ENCODE peak calls at places on chromosomes 1 and 21, in seven cellular contexts. One of them, this sample, is unnamed.

GRCh38 chr1:17759114-17759513 is 4.0 kb downstream of the ACTL8 start:
- DNase-seq in left ventricle myocardium inferior: no peak
- DNase-seq in tibial nerve: no peak
- DNase-seq in astrocyte of the spinal cord: no peak
- DNase-seq in lung: no peak
- DNase-seq in OCI-LY7: peak
- DNase-seq in epithelial cell of esophagus: no peak
- DNase-seq in this sample: no peak

GRCh38 chr21:45301521-45302081 is 13.9 kb upstream of the POFUT2 start:
- DNase-seq in tibial nerve: no peak
- DNase-seq in OCI-LY7: no peak
- DNase-seq in lung: no peak
- DNase-seq in astrocyte of the spinal cord: no peak
- DNase-seq in left ventricle myocardium inferior: peak
- DNase-seq in epithelial cell of esophagus: no peak
- DNase-seq in this sample: no peak

GRCh38 chr1:167118188-167118587 is 24.3 kb downstream of the STYXL2 start:
- DNase-seq in tibial nerve: no peak
- DNase-seq in left ventricle myocardium inferior: no peak
- DNase-seq in astrocyte of the spinal cord: no peak
- DNase-seq in epithelial cell of esophagus: no peak
- DNase-seq in lung: no peak
- DNase-seq in OCI-LY7: no peak
- DNase-seq in this sample: no peak

GRCh38 chr1:30372792-30373433 is 350.5 kb downstream of the MATN1 start:
- DNase-seq in left ventricle myocardium inferior: no peak
- DNase-seq in OCI-LY7: no peak
- DNase-seq in tibial nerve: no peak
- DNase-seq in astrocyte of the spinal cord: no peak
- DNase-seq in epithelial cell of esophagus: no peak
- DNase-seq in lung: peak
- DNase-seq in this sample: no peak

GRCh38 chr1:116466810-116467557 is 93.9 kb downstream of the ATP1A1 start:
- DNase-seq in astrocyte of the spinal cord: no peak
- DNase-seq in lung: no peak
- DNase-seq in tibial nerve: no peak
- DNase-seq in left ventricle myocardium inferior: no peak
- DNase-seq in epithelial cell of esophagus: peak
- DNase-seq in OCI-LY7: no peak
- DNase-seq in this sample: no peak

GRCh38 chr1:93839756-93840155 is 39.2 kb downstream of the DNTTIP2 start:
- DNase-seq in astrocyte of the spinal cord: no peak
- DNase-seq in lung: no peak
- DNase-seq in left ventricle myocardium inferior: no peak
- DNase-seq in tibial nerve: no peak
- DNase-seq in OCI-LY7: no peak
- DNase-seq in epithelial cell of esophagus: no peak
- DNase-seq in this sample: no peak

GRCh38 chr1:199029401-199029800 is 390.6 kb downstream of the PTPRC start:
- DNase-seq in epithelial cell of esophagus: peak
- DNase-seq in left ventricle myocardium inferior: no peak
- DNase-seq in OCI-LY7: no peak
- DNase-seq in astrocyte of the spinal cord: peak
- DNase-seq in lung: no peak
- DNase-seq in tibial nerve: no peak
- DNase-seq in this sample: no peak

GRCh38 chr1:166354411-166354810 is 187.6 kb upstream of the FAM78B start:
- DNase-seq in tibial nerve: no peak
- DNase-seq in OCI-LY7: no peak
- DNase-seq in astrocyte of the spinal cord: no peak
- DNase-seq in epithelial cell of esophagus: no peak
- DNase-seq in lung: no peak
- DNase-seq in left ventricle myocardium inferior: no peak
- DNase-seq in this sample: no peak

GRCh38 chr1:25609921-25610320 is 6.7 kb upstream of the MAN1C1 start:
- DNase-seq in astrocyte of the spinal cord: no peak
- DNase-seq in tibial nerve: no peak
- DNase-seq in lung: no peak
- DNase-seq in left ventricle myocardium inferior: no peak
- DNase-seq in epithelial cell of esophagus: no peak
- DNase-seq in OCI-LY7: no peak
- DNase-seq in this sample: no peak

GRCh38 chr21:45331521-45332257 is 44.0 kb upstream of the POFUT2 start:
- DNase-seq in lung: no peak
- DNase-seq in epithelial cell of esophagus: no peak
- DNase-seq in astrocyte of the spinal cord: no peak
- DNase-seq in tibial nerve: no peak
- DNase-seq in OCI-LY7: no peak
- DNase-seq in left ventricle myocardium inferior: peak
- DNase-seq in this sample: no peak

GRCh38 chr1:113993072-113993471 is 13.8 kb downstream of the OLFML3 start:
- DNase-seq in left ventricle myocardium inferior: no peak
- DNase-seq in OCI-LY7: no peak
- DNase-seq in epithelial cell of esophagus: no peak
- DNase-seq in tibial nerve: no peak
- DNase-seq in lung: no peak
- DNase-seq in astrocyte of the spinal cord: no peak
- DNase-seq in this sample: no peak

GRCh38 chr1:63904826-63905225 is 131.0 kb downstream of the ROR1 start:
- DNase-seq in tibial nerve: no peak
- DNase-seq in left ventricle myocardium inferior: no peak
- DNase-seq in astrocyte of the spinal cord: no peak
- DNase-seq in lung: no peak
- DNase-seq in epithelial cell of esophagus: no peak
- DNase-seq in OCI-LY7: no peak
- DNase-seq in this sample: no peak

GRCh38 chr1:8294170-8294697 is 23.7 kb upstream of the SLC45A1 start:
- DNase-seq in astrocyte of the spinal cord: no peak
- DNase-seq in lung: peak
- DNase-seq in left ventricle myocardium inferior: no peak
- DNase-seq in tibial nerve: no peak
- DNase-seq in OCI-LY7: no peak
- DNase-seq in epithelial cell of esophagus: no peak
- DNase-seq in this sample: no peak

GRCh38 chr1:236808564-236809130 is 13.6 kb downstream of the MTR start:
- DNase-seq in astrocyte of the spinal cord: no peak
- DNase-seq in epithelial cell of esophagus: no peak
- DNase-seq in OCI-LY7: no peak
- DNase-seq in tibial nerve: no peak
- DNase-seq in lung: no peak
- DNase-seq in left ventricle myocardium inferior: no peak
- DNase-seq in this sample: no peak

GRCh38 chr1:67650061-67650460 is 34.9 kb upstream of the GADD45A start:
- DNase-seq in tibial nerve: no peak
- DNase-seq in epithelial cell of esophagus: no peak
- DNase-seq in left ventricle myocardium inferior: no peak
- DNase-seq in astrocyte of the spinal cord: no peak
- DNase-seq in lung: no peak
- DNase-seq in OCI-LY7: no peak
- DNase-seq in this sample: no peak

GRCh38 chr1:8671313-8671917 is 146.0 kb downstream of the RERE start:
- DNase-seq in OCI-LY7: peak
- DNase-seq in astrocyte of the spinal cord: peak
- DNase-seq in lung: no peak
- DNase-seq in epithelial cell of esophagus: peak
- DNase-seq in left ventricle myocardium inferior: no peak
- DNase-seq in tibial nerve: peak
- DNase-seq in this sample: peak

GRCh38 chr1:245464290-245464689 is 309.5 kb downstream of the KIF26B start:
- DNase-seq in epithelial cell of esophagus: no peak
- DNase-seq in left ventricle myocardium inferior: no peak
- DNase-seq in lung: no peak
- DNase-seq in astrocyte of the spinal cord: no peak
- DNase-seq in OCI-LY7: no peak
- DNase-seq in tibial nerve: no peak
- DNase-seq in this sample: no peak
- H3K4me3 ChIP-seq in epithelial cell of esophagus: no peak
- H3K4me3 ChIP-seq in left ventricle myocardium inferior: no peak
- H3K4me3 ChIP-seq in lung: no peak
- H3K4me3 ChIP-seq in astrocyte of the spinal cord: no peak
- H3K4me3 ChIP-seq in OCI-LY7: no peak
- H3K4me3 ChIP-seq in tibial nerve: no peak
- H3K4me3 ChIP-seq in this sample: no peak

GRCh38 chr1:156680056-156680455 is 2.8 kb upstream of the NES start:
- DNase-seq in lung: no peak
- DNase-seq in epithelial cell of esophagus: no peak
- DNase-seq in tibial nerve: no peak
- DNase-seq in OCI-LY7: no peak
- DNase-seq in astrocyte of the spinal cord: no peak
- DNase-seq in left ventricle myocardium inferior: no peak
- DNase-seq in this sample: no peak

GRCh38 chr1:156676820-156677615 is at the start of gene NES:
- DNase-seq in tibial nerve: peak
- DNase-seq in epithelial cell of esophagus: no peak
- DNase-seq in astrocyte of the spinal cord: peak
- DNase-seq in OCI-LY7: no peak
- DNase-seq in left ventricle myocardium inferior: peak
- DNase-seq in lung: no peak
- DNase-seq in this sample: no peak

GRCh38 chr1:156675715-156676311 is 1.4 kb downstream of the NES start:
- DNase-seq in lung: no peak
- DNase-seq in epithelial cell of esophagus: no peak
- DNase-seq in tibial nerve: no peak
- DNase-seq in OCI-LY7: no peak
- DNase-seq in astrocyte of the spinal cord: peak
- DNase-seq in left ventricle myocardium inferior: peak
- DNase-seq in this sample: no peak

GRCh38 chr1:156676450-156676819 is 772 bp downstream of the NES start:
- DNase-seq in tibial nerve: no peak
- DNase-seq in lung: no peak
- DNase-seq in epithelial cell of esophagus: no peak
- DNase-seq in OCI-LY7: no peak
- DNase-seq in left ventricle myocardium inferior: no peak
- DNase-seq in astrocyte of the spinal cord: no peak
- DNase-seq in this sample: no peak

DNA sequence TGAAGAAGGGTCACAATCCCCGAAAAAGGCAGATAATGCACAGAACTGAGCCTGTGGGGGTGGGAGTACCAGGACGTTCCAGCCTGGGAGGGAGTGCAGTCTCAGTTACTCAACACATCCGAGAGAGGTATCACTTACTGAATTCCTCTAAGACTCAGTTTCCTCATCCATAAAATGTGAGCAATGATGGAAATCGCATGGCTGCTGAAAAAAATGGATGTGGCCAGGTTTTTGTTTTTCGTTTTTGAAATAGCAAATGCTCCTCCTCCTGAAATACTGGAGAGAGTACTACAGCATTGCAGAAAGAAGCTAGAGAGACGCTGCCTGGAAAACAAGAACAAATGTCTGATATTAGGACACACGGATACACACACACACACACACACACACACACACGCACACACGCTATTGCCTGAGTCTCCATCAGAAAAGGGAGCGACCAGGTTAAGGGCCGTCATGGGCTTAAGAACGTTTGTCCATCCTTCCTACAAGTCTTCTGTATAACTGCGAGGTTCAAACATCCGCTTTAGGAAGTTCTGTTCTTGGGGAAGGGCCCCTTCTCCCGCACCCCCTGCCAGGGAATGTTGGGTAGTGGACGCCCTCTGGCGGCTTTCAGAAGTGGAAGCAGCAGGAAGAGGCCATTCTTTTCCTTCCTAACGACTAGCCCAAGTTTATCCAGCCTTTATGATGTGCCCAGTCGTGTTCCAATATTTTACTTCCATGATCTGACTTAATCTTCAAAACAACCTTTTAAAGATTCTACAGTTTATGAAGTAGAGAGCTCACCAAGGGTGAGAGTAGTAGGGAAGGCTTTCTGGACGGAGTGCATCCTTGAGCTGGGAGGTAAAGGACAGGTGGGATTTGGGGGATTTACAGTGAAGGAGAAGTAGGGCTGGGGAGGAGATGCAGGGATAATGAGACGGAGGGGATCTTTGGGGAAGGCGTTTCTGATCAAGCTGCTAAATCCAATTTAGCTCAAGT is 699 bp upstream of the NES start:
- DNase-seq in left ventricle myocardium inferior: peak
- DNase-seq in OCI-LY7: peak
- DNase-seq in astrocyte of the spinal cord: peak
- DNase-seq in lung: no peak
- DNase-seq in epithelial cell of esophagus: peak
- DNase-seq in tibial nerve: peak
- DNase-seq in this sample: no peak
- H3K4me3 ChIP-seq in left ventricle myocardium inferior: peak
- H3K4me3 ChIP-seq in OCI-LY7: no peak
- H3K4me3 ChIP-seq in astrocyte of the spinal cord: peak
- H3K4me3 ChIP-seq in lung: peak
- H3K4me3 ChIP-seq in epithelial cell of esophagus: no peak
- H3K4me3 ChIP-seq in tibial nerve: peak
- H3K4me3 ChIP-seq in this sample: no peak

DNA sequence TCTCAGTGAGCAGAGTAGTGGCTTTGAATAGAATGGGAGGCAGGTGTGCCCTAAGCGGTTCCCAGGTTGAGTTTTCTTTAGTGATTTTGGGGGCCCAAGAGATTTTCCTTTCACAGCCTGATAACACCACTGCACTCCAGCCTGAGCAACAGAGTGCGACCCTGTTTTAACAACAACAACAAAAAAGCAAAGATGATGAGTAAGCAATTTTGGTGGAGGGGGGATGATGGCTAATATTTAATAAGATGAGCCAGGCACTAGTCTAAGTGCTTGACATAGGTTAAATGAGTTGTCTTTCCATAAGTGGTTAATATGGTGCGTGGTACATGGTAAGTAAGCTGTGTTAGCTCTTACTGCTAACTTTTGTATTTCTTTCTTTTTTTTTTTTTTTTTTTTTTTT is 2.0 kb downstream of the RNPEP start:
- DNase-seq in tibial nerve: no peak
- DNase-seq in astrocyte of the spinal cord: no peak
- DNase-seq in left ventricle myocardium inferior: no peak
- DNase-seq in epithelial cell of esophagus: no peak
- DNase-seq in OCI-LY7: no peak
- DNase-seq in lung: no peak
- DNase-seq in this sample: no peak
- H3K4me3 ChIP-seq in tibial nerve: no peak
- H3K4me3 ChIP-seq in astrocyte of the spinal cord: no peak
- H3K4me3 ChIP-seq in left ventricle myocardium inferior: no peak
- H3K4me3 ChIP-seq in epithelial cell of esophagus: no peak
- H3K4me3 ChIP-seq in OCI-LY7: no peak
- H3K4me3 ChIP-seq in lung: no peak
- H3K4me3 ChIP-seq in this sample: no peak

DNA sequence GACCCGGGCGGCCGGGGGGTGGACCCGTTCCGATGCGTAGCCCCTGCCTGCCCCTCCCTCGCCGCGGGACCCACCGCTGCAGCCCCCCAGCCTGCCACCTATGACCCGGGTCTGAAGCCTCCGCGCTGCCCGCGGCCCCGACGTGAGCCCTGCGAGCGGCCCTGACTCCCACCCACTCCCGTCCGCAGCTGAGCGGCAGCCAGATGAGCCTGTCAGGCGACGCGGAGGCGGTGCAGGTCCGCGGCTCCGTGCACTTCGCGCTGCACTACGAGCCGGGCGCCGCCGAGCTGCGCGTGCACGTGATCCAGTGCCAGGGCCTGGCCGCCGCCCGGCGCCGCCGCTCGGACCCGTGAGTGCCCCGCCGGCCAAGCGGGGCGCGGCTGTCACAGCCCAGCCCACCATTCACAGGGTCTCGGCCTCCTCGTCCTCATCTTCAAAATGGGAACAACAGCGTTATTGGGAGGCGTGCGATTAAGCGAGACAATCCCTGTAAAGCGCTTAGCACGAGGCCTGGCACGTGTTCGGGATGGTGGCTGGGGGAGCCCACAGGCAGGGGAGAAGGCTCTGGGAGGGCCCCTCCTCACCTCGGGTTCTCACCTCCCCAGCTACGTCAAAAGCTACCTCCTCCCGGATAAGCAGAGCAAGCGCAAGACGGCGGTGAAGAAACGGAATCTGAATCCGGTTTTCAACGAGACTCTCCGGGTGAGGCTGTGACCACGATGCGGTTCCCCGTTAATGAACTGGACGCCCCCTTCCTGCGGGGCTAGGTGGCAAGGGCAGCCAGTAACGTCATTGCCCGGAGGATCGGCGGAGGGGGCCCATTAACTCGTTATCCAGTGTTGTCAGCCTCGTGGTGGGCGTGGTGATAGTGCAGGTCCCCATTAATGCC is 8.2 kb downstream of the SYTL1 start:
- DNase-seq in tibial nerve: no peak
- DNase-seq in OCI-LY7: no peak
- DNase-seq in lung: peak
- DNase-seq in astrocyte of the spinal cord: peak
- DNase-seq in left ventricle myocardium inferior: peak
- DNase-seq in epithelial cell of esophagus: peak
- DNase-seq in this sample: no peak
- H3K4me3 ChIP-seq in tibial nerve: peak
- H3K4me3 ChIP-seq in OCI-LY7: no peak
- H3K4me3 ChIP-seq in lung: peak
- H3K4me3 ChIP-seq in astrocyte of the spinal cord: peak
- H3K4me3 ChIP-seq in left ventricle myocardium inferior: peak
- H3K4me3 ChIP-seq in epithelial cell of esophagus: no peak
- H3K4me3 ChIP-seq in this sample: peak

This sample was measured in LNCaP clone FGC.